ENCODE peak calls at places on chromosomes 13 and 19, in seven cellular contexts. One of them, this sample, is unnamed.

GRCh38 chr19:53521373-53522202 is 16.4 kb upstream of the ZNF331 start:
- DNase-seq in mammary epithelial cell: no peak
- DNase-seq in dorsolateral prefrontal cortex: no peak
- DNase-seq in A549: no peak
- DNase-seq in prostate gland: no peak
- DNase-seq in neural crest cell: no peak
- DNase-seq in B cell: no peak
- DNase-seq in this sample: no peak

GRCh38 chr19:48656840-48657474 is 11.0 kb upstream of the CA11 start:
- DNase-seq in A549: no peak
- DNase-seq in mammary epithelial cell: peak; percentile 63
- DNase-seq in B cell: no peak
- DNase-seq in prostate gland: no peak
- DNase-seq in dorsolateral prefrontal cortex: no peak
- DNase-seq in neural crest cell: no peak
- DNase-seq in this sample: no peak

GRCh38 chr13:37446503-37446902 is 152.1 kb downstream of the POSTN start:
- DNase-seq in dorsolateral prefrontal cortex: no peak
- DNase-seq in mammary epithelial cell: peak; percentile 85
- DNase-seq in prostate gland: no peak
- DNase-seq in A549: no peak
- DNase-seq in neural crest cell: no peak
- DNase-seq in B cell: no peak
- DNase-seq in this sample: no peak

GRCh38 chr13:45932611-45933182 is 81.1 kb upstream of the SIAH3 start:
- DNase-seq in A549: no peak
- DNase-seq in dorsolateral prefrontal cortex: no peak
- DNase-seq in prostate gland: no peak
- DNase-seq in mammary epithelial cell: no peak
- DNase-seq in neural crest cell: no peak
- DNase-seq in B cell: no peak
- DNase-seq in this sample: no peak

GRCh38 chr13:67771106-67771505 is 541.0 kb upstream of the PCDH9 start:
- DNase-seq in neural crest cell: no peak
- DNase-seq in dorsolateral prefrontal cortex: no peak
- DNase-seq in B cell: no peak
- DNase-seq in A549: no peak
- DNase-seq in prostate gland: no peak
- DNase-seq in mammary epithelial cell: no peak
- DNase-seq in this sample: no peak

GRCh38 chr13:24764276-24764630 is 284 bp downstream of the RNF17 start:
- DNase-seq in B cell: no peak
- DNase-seq in prostate gland: no peak
- DNase-seq in neural crest cell: no peak
- DNase-seq in A549: no peak
- DNase-seq in dorsolateral prefrontal cortex: no peak
- DNase-seq in mammary epithelial cell: no peak
- DNase-seq in this sample: no peak

GRCh38 chr13:26605845-26606244 is 48.4 kb downstream of the WASF3 start:
- DNase-seq in dorsolateral prefrontal cortex: no peak
- DNase-seq in neural crest cell: no peak
- DNase-seq in mammary epithelial cell: no peak
- DNase-seq in prostate gland: no peak
- DNase-seq in A549: peak; percentile 3
- DNase-seq in B cell: no peak
- DNase-seq in this sample: no peak

GRCh38 chr19:48780684-48781391 is 25.5 kb downstream of the FGF21 start:
- DNase-seq in A549: no peak
- DNase-seq in mammary epithelial cell: no peak
- DNase-seq in B cell: no peak
- DNase-seq in neural crest cell: no peak
- DNase-seq in prostate gland: no peak
- DNase-seq in dorsolateral prefrontal cortex: no peak
- DNase-seq in this sample: no peak

GRCh38 chr13:75633285-75633684 is 2.8 kb upstream of the LMO7 start:
- DNase-seq in B cell: no peak
- DNase-seq in prostate gland: no peak
- DNase-seq in mammary epithelial cell: peak; percentile 50
- DNase-seq in dorsolateral prefrontal cortex: no peak
- DNase-seq in neural crest cell: no peak
- DNase-seq in A549: no peak
- DNase-seq in this sample: no peak

GRCh38 chr19:55044771-55045716 is 7.0 kb upstream of the GP6 start:
- DNase-seq in mammary epithelial cell: no peak
- DNase-seq in B cell: no peak
- DNase-seq in prostate gland: no peak
- DNase-seq in neural crest cell: no peak
- DNase-seq in A549: no peak
- DNase-seq in dorsolateral prefrontal cortex: no peak
- DNase-seq in this sample: no peak

GRCh38 chr19:1133471-1133929 is 29.7 kb downstream of the GPX4 start:
- DNase-seq in A549: peak; percentile 41
- DNase-seq in mammary epithelial cell: no peak
- DNase-seq in B cell: peak; percentile 86
- DNase-seq in neural crest cell: no peak
- DNase-seq in dorsolateral prefrontal cortex: no peak
- DNase-seq in prostate gland: no peak
- DNase-seq in this sample: no peak

GRCh38 chr13:112234131-112234875 is 141.9 kb upstream of the SPACA7 start:
- DNase-seq in neural crest cell: no peak
- DNase-seq in dorsolateral prefrontal cortex: no peak
- DNase-seq in B cell: no peak
- DNase-seq in mammary epithelial cell: no peak
- DNase-seq in prostate gland: no peak
- DNase-seq in A549: no peak
- DNase-seq in this sample: no peak

GRCh38 chr19:50451223-50451534 is 18.5 kb downstream of the MYBPC2 start:
- DNase-seq in mammary epithelial cell: no peak
- DNase-seq in neural crest cell: no peak
- DNase-seq in dorsolateral prefrontal cortex: no peak
- DNase-seq in prostate gland: no peak
- DNase-seq in B cell: no peak
- DNase-seq in A549: no peak
- DNase-seq in this sample: no peak

GRCh38 chr13:63305641-63306133 is 1890.0 kb upstream of the PCDH20 start:
- DNase-seq in prostate gland: no peak
- DNase-seq in A549: no peak
- DNase-seq in dorsolateral prefrontal cortex: no peak
- DNase-seq in mammary epithelial cell: no peak
- DNase-seq in B cell: no peak
- DNase-seq in neural crest cell: no peak
- DNase-seq in this sample: no peak

GRCh38 chr13:95099541-95099940 is 201.7 kb downstream of the ABCC4 start:
- DNase-seq in prostate gland: no peak
- DNase-seq in dorsolateral prefrontal cortex: no peak
- DNase-seq in A549: peak; percentile 27
- DNase-seq in neural crest cell: no peak
- DNase-seq in mammary epithelial cell: peak; percentile 10
- DNase-seq in B cell: no peak
- DNase-seq in this sample: no peak

GRCh38 chr13:39347926-39348901 is 254.8 kb downstream of the LHFPL6 start:
- DNase-seq in prostate gland: no peak
- DNase-seq in A549: no peak
- DNase-seq in mammary epithelial cell: no peak
- DNase-seq in dorsolateral prefrontal cortex: no peak
- DNase-seq in neural crest cell: peak; percentile 13
- DNase-seq in B cell: no peak
- DNase-seq in this sample: no peak

GRCh38 chr19:50646074-50646807 is 3.0 kb upstream of the C19orf81 start:
- DNase-seq in B cell: no peak
- DNase-seq in A549: peak; percentile 83
- DNase-seq in neural crest cell: no peak
- DNase-seq in mammary epithelial cell: peak; percentile 39
- DNase-seq in prostate gland: no peak
- DNase-seq in dorsolateral prefrontal cortex: no peak
- DNase-seq in this sample: no peak

GRCh38 chr13:92512852-92513251 is 713.8 kb upstream of the GPC6 start:
- DNase-seq in dorsolateral prefrontal cortex: no peak
- DNase-seq in prostate gland: no peak
- DNase-seq in neural crest cell: no peak
- DNase-seq in B cell: no peak
- DNase-seq in mammary epithelial cell: no peak
- DNase-seq in A549: no peak
- DNase-seq in this sample: no peak

GRCh38 chr19:46191972-46192371 is 37.6 kb upstream of the IGFL1 start:
- DNase-seq in prostate gland: no peak
- DNase-seq in neural crest cell: no peak
- DNase-seq in A549: no peak
- DNase-seq in dorsolateral prefrontal cortex: no peak
- DNase-seq in mammary epithelial cell: no peak
- DNase-seq in B cell: no peak
- DNase-seq in this sample: no peak

GRCh38 chr13:98751397-98752110 is 918 bp downstream of the SLC15A1 start:
- DNase-seq in dorsolateral prefrontal cortex: no peak
- DNase-seq in A549: no peak
- DNase-seq in neural crest cell: no peak
- DNase-seq in mammary epithelial cell: no peak
- DNase-seq in prostate gland: no peak
- DNase-seq in B cell: no peak
- DNase-seq in this sample: peak; percentile 48

GRCh38 chr13:47463726-47464125 is 537.3 kb downstream of the SUCLA2 start:
- DNase-seq in A549: no peak
- DNase-seq in prostate gland: no peak
- DNase-seq in B cell: no peak
- DNase-seq in mammary epithelial cell: no peak
- DNase-seq in neural crest cell: no peak
- DNase-seq in dorsolateral prefrontal cortex: no peak
- DNase-seq in this sample: no peak

GRCh38 chr19:10701955-10702307 is 692 bp downstream of the QTRT1 start:
- DNase-seq in mammary epithelial cell: no peak
- DNase-seq in neural crest cell: peak; percentile 42
- DNase-seq in prostate gland: no peak
- DNase-seq in dorsolateral prefrontal cortex: peak; percentile 19
- DNase-seq in B cell: no peak
- DNase-seq in A549: no peak
- DNase-seq in this sample: peak; percentile 53
- TF ChIP-seq CTCF in mammary epithelial cell: no peak
- TF ChIP-seq CTCF in neural crest cell: no peak
- TF ChIP-seq CTCF in prostate gland: no peak
- TF ChIP-seq CTCF in dorsolateral prefrontal cortex: no peak
- TF ChIP-seq CTCF in B cell: no peak
- TF ChIP-seq CTCF in A549: no peak
- TF ChIP-seq CTCF in this sample: no peak

DNA sequence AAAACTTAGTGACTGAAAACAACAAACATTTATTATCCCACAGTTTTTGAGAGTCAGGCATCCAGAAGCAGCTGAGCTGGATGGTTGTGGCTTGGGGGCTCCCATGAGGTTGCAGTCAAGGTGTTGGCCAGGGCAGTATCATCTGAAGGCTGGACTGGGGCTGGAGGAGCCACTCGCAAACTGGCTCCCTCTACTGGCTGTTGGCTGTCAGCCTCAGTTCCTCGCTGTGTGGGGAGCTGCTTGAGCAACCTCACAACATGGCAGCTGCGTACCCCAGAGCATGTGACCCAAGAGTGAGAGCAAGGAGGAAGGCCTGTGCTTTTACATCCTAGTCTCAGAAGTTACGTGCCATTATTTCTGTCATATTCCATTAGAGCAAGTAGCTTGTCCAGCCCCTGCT is 9.7 kb downstream of the YJU2 start:
- DNase-seq in mammary epithelial cell: no peak
- DNase-seq in neural crest cell: no peak
- DNase-seq in A549: no peak
- DNase-seq in prostate gland: no peak
- DNase-seq in B cell: peak; percentile 13
- DNase-seq in dorsolateral prefrontal cortex: no peak
- DNase-seq in this sample: no peak
- TF ChIP-seq CTCF in mammary epithelial cell: no peak
- TF ChIP-seq CTCF in neural crest cell: peak; percentile 25
- TF ChIP-seq CTCF in A549: no peak
- TF ChIP-seq CTCF in prostate gland: no peak
- TF ChIP-seq CTCF in B cell: peak; percentile 11
- TF ChIP-seq CTCF in dorsolateral prefrontal cortex: no peak
- TF ChIP-seq CTCF in this sample: no peak

GRCh38 chr13:49646688-49647087 is 18.4 kb downstream of the ARL11 start:
- DNase-seq in mammary epithelial cell: no peak
- DNase-seq in A549: no peak
- DNase-seq in dorsolateral prefrontal cortex: no peak
- DNase-seq in B cell: no peak
- DNase-seq in neural crest cell: no peak
- DNase-seq in prostate gland: no peak
- DNase-seq in this sample: no peak

GRCh38 chr13:49652691-49653305 is 24.5 kb downstream of the ARL11 start:
- DNase-seq in B cell: peak; percentile 41
- DNase-seq in neural crest cell: peak; percentile 32
- DNase-seq in dorsolateral prefrontal cortex: no peak
- DNase-seq in A549: peak; percentile 58
- DNase-seq in mammary epithelial cell: no peak
- DNase-seq in prostate gland: peak; percentile 26
- DNase-seq in this sample: no peak

GRCh38 chr13:49651775-49652690 is 23.7 kb downstream of the ARL11 start:
- DNase-seq in dorsolateral prefrontal cortex: no peak
- DNase-seq in neural crest cell: no peak
- DNase-seq in mammary epithelial cell: no peak
- DNase-seq in prostate gland: no peak
- DNase-seq in B cell: no peak
- DNase-seq in A549: no peak
- DNase-seq in this sample: no peak

GRCh38 chr13:49649963-49650312 is 21.6 kb downstream of the ARL11 start:
- DNase-seq in mammary epithelial cell: no peak
- DNase-seq in prostate gland: no peak
- DNase-seq in neural crest cell: no peak
- DNase-seq in B cell: no peak
- DNase-seq in dorsolateral prefrontal cortex: no peak
- DNase-seq in A549: no peak
- DNase-seq in this sample: no peak

GRCh38 chr13:49649244-49649962 is 21.1 kb downstream of the ARL11 start:
- DNase-seq in neural crest cell: no peak
- DNase-seq in prostate gland: no peak
- DNase-seq in mammary epithelial cell: peak; percentile 20
- DNase-seq in B cell: no peak
- DNase-seq in dorsolateral prefrontal cortex: no peak
- DNase-seq in A549: peak; percentile 28
- DNase-seq in this sample: no peak
- TF ChIP-seq CTCF in neural crest cell: peak; percentile 26
- TF ChIP-seq CTCF in prostate gland: no peak
- TF ChIP-seq CTCF in mammary epithelial cell: peak; percentile 51
- TF ChIP-seq CTCF in B cell: no peak
- TF ChIP-seq CTCF in dorsolateral prefrontal cortex: no peak
- TF ChIP-seq CTCF in A549: peak; percentile 43
- TF ChIP-seq CTCF in this sample: no peak

DNA sequence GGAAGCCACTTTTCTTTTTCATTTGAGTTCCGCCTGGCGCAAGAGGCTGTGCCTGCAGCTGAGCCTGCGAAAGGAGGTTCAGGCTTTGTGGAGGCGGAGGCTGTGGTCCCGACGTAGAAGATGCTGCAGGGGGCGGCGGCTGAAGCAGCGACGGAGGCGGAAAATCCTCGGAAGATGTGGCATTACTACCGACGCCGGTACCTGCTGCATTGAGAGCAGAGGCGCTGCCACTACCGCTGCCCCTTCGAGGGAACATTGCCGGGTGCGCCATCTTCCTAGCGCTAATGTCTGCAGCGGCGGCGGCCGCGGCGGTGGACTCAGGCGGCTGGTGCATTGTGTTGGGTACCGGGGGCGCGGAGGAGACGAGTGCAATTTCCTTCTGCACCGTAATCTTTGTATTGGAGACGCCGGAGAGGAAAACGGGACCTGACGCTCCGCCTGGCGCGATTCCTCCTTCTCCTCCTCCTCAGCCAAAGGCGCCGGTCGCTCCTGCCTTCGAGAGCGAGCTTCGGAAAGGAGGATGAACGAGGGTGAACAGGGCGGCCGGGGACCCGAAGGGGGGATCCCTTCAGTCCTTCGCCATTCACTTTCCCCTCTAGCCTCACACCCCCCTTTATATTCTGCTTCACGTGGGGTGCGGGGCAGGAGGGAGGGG is at the start of gene TSC22D1:
- DNase-seq in neural crest cell: peak; percentile 37
- DNase-seq in mammary epithelial cell: peak; percentile 47
- DNase-seq in A549: peak; percentile 17
- DNase-seq in dorsolateral prefrontal cortex: peak; percentile 62
- DNase-seq in B cell: peak; percentile 40
- DNase-seq in prostate gland: peak; percentile 25
- DNase-seq in this sample: no peak
- TF ChIP-seq CTCF in neural crest cell: peak; percentile 9
- TF ChIP-seq CTCF in mammary epithelial cell: no peak
- TF ChIP-seq CTCF in A549: no peak
- TF ChIP-seq CTCF in dorsolateral prefrontal cortex: no peak
- TF ChIP-seq CTCF in B cell: no peak
- TF ChIP-seq CTCF in prostate gland: no peak
- TF ChIP-seq CTCF in this sample: no peak